ENCODE peak calls at places on chromosomes 13 and 19, in nine cellular contexts. G, P, W, I, M, Q, Y, T and C are unnamed samples.

GRCh38 chr19:51417107-51417806 is at the start of gene SIGLEC10:
- DNase-seq in P (no peak), M (peak; percentile 23), G (no peak), T (no peak), I (peak; percentile 47), Q (no peak), Y (peak; percentile 34), W (peak; percentile 48), C (no peak)

GRCh38 chr13:48210178-48210577 is 22.8 kb upstream of the ITM2B start:
- DNase-seq in I (no peak), P (peak; percentile 49), M (peak; percentile 65), G (no peak), W (no peak), T (no peak), Y (no peak), Q (no peak), C (no peak)

GRCh38 chr13:50911051-50911690 is 1.6 kb downstream of the RNASEH2B start:
- DNase-seq in G (no peak), Y (no peak), Q (no peak), M (peak; percentile 17), P (no peak), W (peak; percentile 65), T (no peak), I (no peak), C (no peak)

GRCh38 chr19:50705422-50706019 is 14.1 kb downstream of the SHANK1 start:
- DNase-seq in T (no peak), P (no peak), Q (peak; percentile 43), I (no peak), Y (no peak), W (peak; percentile 81), M (peak; percentile 76), G (no peak), C (peak; percentile 67)

GRCh38 chr13:28494861-28495585 is at the start of gene FLT1:
- DNase-seq in G (no peak), W (no peak), M (peak; percentile 48), I (no peak), Y (peak; percentile 79), P (no peak), Q (peak; percentile 54), T (no peak), C (peak; percentile 47)

GRCh38 chr13:46745062-46745461 is 51.9 kb downstream of the ESD start:
- DNase-seq in W (no peak), Y (no peak), Q (no peak), G (no peak), P (no peak), M (no peak), I (no peak), T (no peak), C (no peak)

GRCh38 chr19:18960370-18960769 is 19.4 kb upstream of the HOMER3 start:
- DNase-seq in P (no peak), I (no peak), M (no peak), Y (no peak), W (no peak), T (no peak), G (no peak), Q (no peak), C (no peak)

GRCh38 chr19:50058425-50058824 is 32.6 kb downstream of the ZNF473 start:
- DNase-seq in Q (no peak), I (no peak), Y (no peak), G (no peak), P (no peak), W (no peak), M (no peak), T (no peak), C (no peak)

GRCh38 chr13:97856001-97856675 is 97.3 kb upstream of the IPO5 start:
- DNase-seq in I (peak; percentile 13), Q (no peak), P (no peak), M (peak; percentile 60), Y (peak; percentile 48), T (no peak), W (no peak), G (no peak), C (peak; percentile 22)

GRCh38 chr13:107516517-107516916 is 698.8 kb downstream of the LIG4 start:
- DNase-seq in Y (no peak), Q (no peak), M (no peak), P (no peak), W (no peak), G (no peak), I (no peak), T (no peak), C (no peak)

GRCh38 chr13:78700121-78700910 is 41.4 kb upstream of the OBI1 start:
- DNase-seq in M (peak; percentile 40), I (no peak), Q (no peak), T (no peak), G (no peak), P (no peak), W (no peak), Y (no peak), C (no peak)

DNA sequence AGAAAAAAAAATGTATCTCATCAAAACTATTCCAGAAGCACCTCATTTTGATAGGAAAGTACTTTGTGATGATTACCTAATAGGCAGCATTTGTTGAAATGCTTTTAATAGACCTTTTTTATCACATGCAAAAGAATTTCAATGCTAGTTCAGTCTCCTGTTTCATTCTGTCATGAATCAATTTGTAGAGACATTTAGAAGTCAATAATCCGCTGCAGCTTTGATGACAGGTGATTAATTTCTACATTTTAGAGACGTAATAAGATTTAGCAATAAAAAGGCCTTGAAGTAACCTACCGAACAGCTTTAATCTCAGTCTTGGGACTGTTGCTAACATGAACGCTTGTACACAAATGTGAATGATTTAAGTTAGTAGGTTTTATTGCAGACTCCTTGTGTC is 186.6 kb downstream of the MZT1 start:
- DNase-seq in Q (no peak), Y (no peak), M (no peak), W (no peak), I (no peak), G (no peak), T (no peak), P (no peak), C (no peak)
- H3K27me3 ChIP-seq in Q (no peaks in the 10 kb centered on the region), Y (no peaks in the 10 kb centered on the region), M (no peaks in the 10 kb centered on the region), W (no peaks in the 10 kb centered on the region), I (no peaks in the 10 kb centered on the region), G (no peaks in the 10 kb centered on the region), T (no peaks in the 10 kb centered on the region), P (no peaks in the 10 kb centered on the region), C (no peaks in the 10 kb centered on the region)

GRCh38 chr19:14676762-14677161 is 2.1 kb upstream of the ADGRE3 start:
- DNase-seq in Y (no peak), T (no peak), W (no peak), G (no peak), I (no peak), P (no peak), M (no peak), Q (no peak), C (no peak)

GRCh38 chr19:14674764-14675163 is at the start of gene ADGRE3:
- DNase-seq in G (no peak), Y (no peak), I (no peak), T (no peak), M (peak; percentile 10), W (no peak), P (no peak), Q (no peak), C (no peak)

GRCh38 chr19:14682084-14682483 is 7.4 kb upstream of the ADGRE3 start:
- DNase-seq in I (no peak), Y (no peak), Q (no peak), T (no peak), G (no peak), P (no peak), M (no peak), W (no peak), C (no peak)

GRCh38 chr19:14677464-14677863 is 2.8 kb upstream of the ADGRE3 start:
- DNase-seq in P (no peak), W (no peak), I (no peak), Q (no peak), T (no peak), Y (no peak), G (no peak), M (no peak), C (no peak)

GRCh38 chr19:14678199-14678598 is 3.6 kb upstream of the ADGRE3 start:
- DNase-seq in P (no peak), W (no peak), M (no peak), Y (no peak), T (no peak), Q (no peak), I (no peak), G (no peak), C (no peak)
- H3K27me3 ChIP-seq in P (peaks cover 1% of the 10 kb centered on the region), W (peaks cover 23% of the 10 kb centered on the region), M (no peaks in the 10 kb centered on the region), Y (peaks cover 15% of the 10 kb centered on the region), T (no peaks in the 10 kb centered on the region), Q (no peaks in the 10 kb centered on the region), I (peaks cover 8% of the 10 kb centered on the region), G (no peaks in the 10 kb centered on the region), C (peaks cover 12% of the 10 kb centered on the region)

DNA sequence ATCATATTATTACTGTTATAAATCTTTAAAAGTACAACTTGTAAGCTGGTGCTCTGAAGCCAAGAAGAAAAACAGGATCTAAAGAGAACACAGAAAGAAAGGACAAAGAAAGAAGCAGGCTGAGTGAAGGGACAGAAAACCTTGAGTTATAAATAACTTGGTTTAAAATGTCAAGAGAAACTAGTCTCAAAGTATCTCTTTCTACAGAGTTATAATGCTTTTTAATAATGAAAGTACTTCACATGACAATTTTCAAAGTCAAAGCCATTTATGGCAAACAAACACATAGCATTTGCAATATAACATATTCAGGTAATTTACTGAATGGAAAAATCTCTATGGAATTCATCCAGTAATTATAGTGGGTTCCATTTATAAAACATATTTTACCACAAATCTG is 33.4 kb downstream of the CAB39L start:
- DNase-seq in Q (no peak), I (no peak), G (no peak), P (no peak), W (no peak), T (no peak), Y (no peak), M (no peak), C (no peak)
- H3K27me3 ChIP-seq in Q (no peaks in the 10 kb centered on the region), I (no peaks in the 10 kb centered on the region), G (no peaks in the 10 kb centered on the region), P (no peaks in the 10 kb centered on the region), W (no peaks in the 10 kb centered on the region), T (no peaks in the 10 kb centered on the region), Y (no peaks in the 10 kb centered on the region), M (no peaks in the 10 kb centered on the region), C (no peaks in the 10 kb centered on the region)

GRCh38 chr13:44064376-44064775 is 184.7 kb downstream of the LACC1 start:
- DNase-seq in Q (no peak), M (no peak), P (no peak), I (no peak), T (no peak), G (no peak), W (no peak), Y (no peak), C (no peak)

GRCh38 chr13:44068737-44069136 is 189.0 kb downstream of the LACC1 start:
- DNase-seq in W (no peak), I (no peak), T (no peak), G (no peak), M (peak; percentile 50), P (peak; percentile 34), Y (no peak), Q (no peak), C (no peak)

GRCh38 chr13:44063881-44064280 is 184.2 kb downstream of the LACC1 start:
- DNase-seq in P (no peak), Y (no peak), W (no peak), M (no peak), G (no peak), I (no peak), T (no peak), Q (no peak), C (no peak)

GRCh38 chr13:44072536-44072935 is 192.8 kb downstream of the LACC1 start:
- DNase-seq in M (no peak), W (no peak), Q (no peak), Y (no peak), P (no peak), T (no peak), I (no peak), G (no peak), C (no peak)

DNA sequence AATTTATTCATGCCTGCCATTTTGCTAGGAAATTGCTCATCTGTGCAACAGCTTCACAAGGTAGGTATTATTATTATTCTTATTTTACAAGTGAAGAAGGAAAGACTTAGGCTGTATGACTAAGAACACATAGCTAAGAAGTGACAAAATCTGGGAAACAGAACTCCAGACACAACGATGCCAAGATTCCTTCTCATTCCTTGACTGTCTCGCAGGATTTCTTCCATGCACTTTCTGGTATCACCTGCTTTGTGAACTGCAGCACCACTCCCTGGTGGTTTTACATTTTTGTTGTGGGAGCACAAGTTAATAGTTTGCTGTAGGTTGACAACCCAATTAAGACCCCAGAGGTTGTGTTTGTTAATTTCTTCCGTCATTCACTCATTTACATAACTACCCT is 188.5 kb downstream of the LACC1 start:
- DNase-seq in I (no peak), Y (no peak), G (no peak), P (no peak), T (no peak), Q (no peak), M (peak; percentile 56), W (no peak), C (no peak)
- H3K27me3 ChIP-seq in I (no peaks in the 10 kb centered on the region), Y (no peaks in the 10 kb centered on the region), G (no peaks in the 10 kb centered on the region), P (no peaks in the 10 kb centered on the region), T (no peaks in the 10 kb centered on the region), Q (no peaks in the 10 kb centered on the region), M (no peaks in the 10 kb centered on the region), W (no peaks in the 10 kb centered on the region), C (peaks cover 16% of the 10 kb centered on the region)